ENCODE peak calls at places on chromosome 3, in four cellular contexts. X is K562, P is HepG2, W is GM12878. S is an unnamed sample.

GRCh38 chr3:149590691-149591441 is 67.0 kb downstream of the WWTR1 start:
- DNase-seq in W (no peak), X (no peak), P (no peak), S (no peak)

GRCh38 chr3:126927405-126927750 is 55.5 kb upstream of the PLXNA1 start:
- DNase-seq in X (no peak), P (no peak), W (no peak), S (no peak)

GRCh38 chr3:14123308-14124222 is 1.1 kb downstream of the CHCHD4 start:
- DNase-seq in W (no peak), P (no peak), X (no peak), S (no peak)

GRCh38 chr3:41711656-41712055 is 250.2 kb downstream of the ULK4 start:
- DNase-seq in P (no peak), W (peak), X (no peak), S (no peak)

GRCh38 chr3:8663177-8664061 is 18.8 kb upstream of the SSUH2 start:
- DNase-seq in X (peak), P (peak), W (peak), S (peak)

GRCh38 chr3:149527531-149528343 is 53.2 kb downstream of the TM4SF4 start:
- DNase-seq in P (no peak), X (no peak), W (no peak), S (no peak)

GRCh38 chr3:48441940-48442339 is 1.9 kb downstream of the TMA7 start:
- DNase-seq in X (no peak), P (peak), W (no peak), S (no peak)

GRCh38 chr3:53846134-53846850 is at the start of the genes CHDH and IL17RB:
- DNase-seq in W (no peak), X (peak), P (peak), S (no peak)

GRCh38 chr3:36903119-36903882 is 41.6 kb downstream of the TRANK1 start:
- DNase-seq in W (no peak), X (no peak), P (no peak), S (peak)

GRCh38 chr3:177729939-177730700 is 532.8 kb upstream of the TBL1XR1 start:
- DNase-seq in W (no peak), X (no peak), P (no peak), S (no peak)

DNA sequence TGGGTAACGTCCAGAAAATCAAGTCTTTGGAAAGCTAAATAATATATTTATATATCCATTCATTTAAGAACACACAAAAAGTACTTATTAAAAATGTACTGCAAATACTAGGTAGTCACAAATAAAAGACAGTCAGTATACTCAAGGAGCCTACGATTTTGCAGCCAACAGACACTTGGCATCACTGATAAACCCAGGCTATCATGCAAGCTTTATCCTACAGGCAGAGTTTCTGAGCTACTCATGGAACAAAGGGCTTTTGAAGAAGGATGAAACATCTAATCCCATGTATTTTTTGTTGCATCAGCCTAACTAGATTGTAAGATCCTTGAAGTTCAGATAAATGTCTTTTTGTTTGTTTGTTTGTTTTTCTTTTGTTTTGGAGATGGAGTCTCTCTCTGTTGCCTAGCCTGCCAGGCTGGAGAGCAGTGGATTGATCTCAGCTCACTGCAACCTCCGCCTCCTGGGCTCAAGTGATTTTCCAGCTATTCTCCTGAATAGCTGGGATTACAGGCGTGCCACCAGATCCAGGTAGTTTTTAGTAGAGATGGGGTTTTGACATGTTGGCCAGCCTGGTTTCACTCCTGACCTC is 319.4 kb upstream of the MDFIC2 start:
- DNase-seq in X (no peak), W (no peak), P (no peak), S (peak)
- H3K9ac ChIP-seq in X (no peak), W (no peak), P (no peak), S (no peak)

DNA sequence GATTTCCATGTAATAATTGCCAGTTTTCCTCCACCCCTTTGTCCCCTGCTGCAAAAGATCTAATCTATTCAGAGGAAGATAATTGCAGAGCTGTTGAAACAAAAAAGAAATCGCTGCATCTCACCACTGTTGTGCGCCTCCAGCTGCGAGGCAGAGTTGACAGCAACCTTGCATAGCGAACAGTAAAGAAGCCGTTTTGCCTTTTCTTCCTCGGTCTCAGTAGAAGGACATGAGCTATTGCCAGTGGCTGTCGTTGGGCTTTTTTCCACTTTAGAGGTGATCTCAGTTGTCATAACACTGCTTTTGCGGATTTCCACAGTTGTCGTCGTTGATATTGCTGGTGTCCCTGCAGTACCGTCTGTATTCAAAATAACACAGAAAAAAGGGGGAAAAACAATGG is 314.2 kb downstream of the ZNF385D start:
- DNase-seq in P (no peak), W (no peak), X (no peak), S (no peak)
- TF ChIP-seq KDM1A in P (no peak), W (no peak), X (no peak), S (no peak)

DNA sequence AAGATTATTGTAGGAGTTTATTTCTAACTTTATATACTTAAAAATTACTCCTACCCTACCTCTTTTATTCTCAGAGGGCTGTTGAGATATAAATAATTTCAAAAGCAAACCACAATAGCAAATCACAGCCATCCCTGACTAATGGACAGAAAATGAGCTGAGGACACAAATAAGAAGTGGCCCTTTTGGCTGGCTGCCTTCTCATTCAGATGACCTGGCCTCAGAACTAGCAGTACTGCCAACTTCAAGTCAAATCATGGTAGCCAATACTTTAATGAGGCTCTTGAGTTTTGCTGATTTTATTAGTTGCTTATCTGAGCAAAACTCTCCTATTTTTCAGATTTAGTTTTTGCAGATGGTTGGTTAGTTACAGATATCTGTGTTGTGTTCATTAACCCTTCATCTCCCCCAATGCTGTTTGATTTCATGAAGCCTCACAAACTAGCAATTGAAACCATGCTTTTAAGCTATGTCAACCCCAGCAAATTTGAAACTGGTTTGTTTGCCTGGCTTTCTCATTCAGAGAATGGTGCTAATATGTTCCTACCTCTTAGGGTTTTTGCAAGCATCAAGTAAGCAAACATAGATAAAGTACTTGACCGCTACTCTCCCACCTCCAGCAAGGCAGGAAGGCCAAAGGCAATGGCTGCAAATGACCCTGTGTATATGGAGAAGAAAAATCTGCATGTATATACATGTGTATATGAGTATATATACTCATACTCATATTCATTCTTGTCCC is 73.4 kb upstream of the HACD2 start:
- DNase-seq in P (no peak), X (no peak), W (no peak), S (no peak)
- TF ChIP-seq POLR2AphosphoS5 in P (no peak), X (no peak), W (no peak), S (no peak)

DNA sequence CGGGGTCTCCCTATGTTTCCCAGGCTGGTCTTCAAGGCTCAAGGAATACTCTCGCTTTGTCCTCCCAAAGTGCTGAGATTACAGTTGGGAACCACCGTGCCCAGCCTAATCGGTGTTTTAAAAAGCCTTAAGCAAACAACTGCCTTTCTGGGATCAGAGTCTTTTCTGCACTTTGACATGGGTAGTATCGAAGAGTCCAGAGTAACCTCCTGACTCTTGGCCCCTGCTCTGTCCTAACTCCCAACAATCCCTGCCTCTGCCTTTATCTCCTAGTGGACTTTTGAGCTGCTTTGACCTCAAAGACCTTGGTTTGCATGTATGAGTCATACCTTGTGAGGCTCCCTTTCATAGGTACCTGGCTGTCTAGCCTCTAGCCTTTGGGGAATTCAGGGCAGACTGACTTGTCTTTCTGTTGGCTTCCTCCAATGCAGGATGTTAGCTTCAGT is 21.0 kb upstream of the HACD2 start:
- DNase-seq in W (peak), P (peak), X (peak), S (no peak)
- H3K9ac ChIP-seq in W (no peak), P (peak), X (no peak), S (no peak)

S was measured in H1.